ENCODE peak calls at places on chromosomes 5 and 9, in four cellular contexts. N is BJ, Q is mammary epithelial cell, A is suprapubic skin. T is an unnamed sample.

GRCh38 chr5:133219296-133219695 is 167.5 kb downstream of the HSPA4 start:
- DNase-seq in N (no peak), Q (no peak), A (no peak), T (no peak)

GRCh38 chr5:14706615-14707021 is 42.1 kb downstream of the OTULIN start:
- DNase-seq in A (no peak), N (peak; percentile 58), Q (peak; percentile 44), T (no peak)

GRCh38 chr5:111530298-111530740 is 18.0 kb upstream of the STARD4 start:
- DNase-seq in Q (peak; percentile 40), A (peak; percentile 82), N (no peak), T (peak; percentile 46)

GRCh38 chr9:113155911-113156559 is 5.2 kb downstream of the SLC31A2 start:
- DNase-seq in Q (no peak), N (no peak), A (no peak), T (no peak)

GRCh38 chr9:136305822-136306690 is 2.2 kb upstream of the CCDC187 start:
- DNase-seq in A (no peak), Q (no peak), N (no peak), T (no peak)

GRCh38 chr9:72154468-72155281 is 5.4 kb downstream of the GDA start:
- DNase-seq in A (no peak), Q (peak; percentile 43), N (no peak), T (no peak)

GRCh38 chr5:78858401-78858800 is 126.7 kb downstream of the ARSB start:
- DNase-seq in A (no peak), Q (no peak), N (peak; percentile 16), T (no peak)

GRCh38 chr9:7671847-7672246 is 127.7 kb downstream of the DMAC1 start:
- DNase-seq in N (no peak), Q (no peak), A (no peak), T (no peak)

GRCh38 chr5:96377167-96377566 is 55.9 kb downstream of the PCSK1 start:
- DNase-seq in Q (no peak), N (no peak), A (no peak), T (no peak)

GRCh38 chr5:138354387-138354786 is 1.9 kb downstream of the KDM3B start:
- DNase-seq in N (no peak), Q (no peak), A (no peak), T (no peak)

GRCh38 chr5:138351517-138351916 is 968 bp upstream of the KDM3B start:
- DNase-seq in A (no peak), Q (no peak), N (no peak), T (no peak)

GRCh38 chr5:138353550-138353893 is 1.0 kb downstream of the KDM3B start:
- DNase-seq in A (no peak), Q (no peak), N (no peak), T (no peak)

GRCh38 chr5:138352071-138352721 is at the start of gene KDM3B:
- DNase-seq in N (no peak), A (peak; percentile 92), Q (peak; percentile 81), T (peak; percentile 9)

DNA sequence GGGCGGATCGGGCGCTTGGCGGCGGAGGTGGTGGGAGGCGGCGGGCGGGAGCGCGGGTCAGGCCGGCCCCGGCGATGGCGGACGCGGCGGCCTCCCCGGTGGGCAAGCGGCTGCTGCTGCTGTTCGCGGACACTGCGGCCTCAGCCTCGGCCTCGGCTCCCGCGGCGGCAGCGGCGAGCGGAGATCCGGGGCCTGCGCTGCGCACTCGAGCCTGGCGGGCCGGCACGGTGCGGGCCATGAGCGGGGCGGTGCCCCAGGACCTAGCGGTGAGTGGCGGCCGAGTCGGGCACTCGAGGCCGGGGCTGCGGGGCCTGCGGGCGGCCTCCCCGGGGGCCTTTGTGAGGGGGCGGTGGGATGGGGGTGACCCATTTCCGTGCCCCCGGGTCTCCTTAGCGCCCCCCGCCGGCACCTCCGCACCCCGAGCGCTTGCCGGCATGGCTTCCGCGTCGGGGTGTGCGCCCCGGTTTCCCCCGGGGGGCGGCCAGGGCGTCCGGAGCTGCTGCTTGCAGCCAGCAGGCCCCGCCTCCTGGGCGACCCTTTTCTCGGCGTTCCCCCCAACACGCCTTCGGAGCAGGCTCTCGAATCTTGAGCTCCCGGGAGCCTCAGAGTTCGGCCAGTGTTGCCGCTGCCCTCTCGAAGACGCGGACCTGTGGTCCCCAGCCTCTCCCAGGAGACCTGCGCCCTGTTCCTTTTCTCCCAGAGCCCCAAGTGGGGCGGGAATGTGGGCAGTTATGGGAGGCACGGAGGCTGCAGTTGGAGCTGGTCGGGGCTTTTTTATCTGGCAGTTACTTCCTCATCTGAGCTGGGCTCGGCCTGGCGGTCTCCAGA is 451 bp downstream of the KDM3B start:
- DNase-seq in Q (peak; percentile 61), A (peak; percentile 78), N (no peak), T (peak; percentile 32)
- TF ChIP-seq CTCF in Q (no peak), A (peak; percentile 22), N (peak; percentile 31), T (peak; percentile 41)

DNA sequence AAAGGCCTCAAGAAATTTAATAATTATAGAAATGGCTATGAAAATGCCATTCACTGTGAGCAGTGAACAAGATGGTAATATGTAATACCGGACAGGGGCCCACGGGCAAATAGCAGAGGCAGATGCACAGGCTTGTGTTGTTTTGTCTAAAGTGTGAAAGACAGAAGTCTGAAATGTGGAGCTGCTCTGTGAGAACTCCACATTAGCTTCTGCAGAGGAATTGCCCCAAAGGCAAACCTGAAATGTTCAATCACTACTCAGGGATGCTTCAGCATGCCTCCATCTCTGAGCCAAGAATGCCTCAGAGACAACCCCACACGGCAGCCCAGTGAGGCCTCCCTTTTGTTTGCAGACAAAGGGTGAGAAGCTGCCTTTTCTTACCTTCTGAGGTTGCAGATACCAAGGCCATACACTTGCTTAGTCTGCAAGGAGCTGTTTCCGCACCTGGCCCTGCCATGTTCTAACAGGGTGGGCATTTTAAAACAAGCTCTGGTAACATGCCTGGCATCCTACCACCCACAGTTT is 124.3 kb upstream of the CXCL14 start:
- DNase-seq in Q (peak; percentile 33), A (no peak), N (no peak), T (no peak)
- H3K4me3 ChIP-seq in Q (no peak overlapping the region), A (no peak overlapping the region), N (no peak overlapping the region), T (no peak overlapping the region)

GRCh38 chr9:81848472-81848871 is 79.8 kb upstream of the SPATA31D4 start:
- DNase-seq in A (no peak), Q (peak; percentile 32), N (no peak), T (no peak)
- TF ChIP-seq CTCF in A (no peak), Q (peak; percentile 31), N (peak; percentile 54), T (peak; percentile 48)

DNA sequence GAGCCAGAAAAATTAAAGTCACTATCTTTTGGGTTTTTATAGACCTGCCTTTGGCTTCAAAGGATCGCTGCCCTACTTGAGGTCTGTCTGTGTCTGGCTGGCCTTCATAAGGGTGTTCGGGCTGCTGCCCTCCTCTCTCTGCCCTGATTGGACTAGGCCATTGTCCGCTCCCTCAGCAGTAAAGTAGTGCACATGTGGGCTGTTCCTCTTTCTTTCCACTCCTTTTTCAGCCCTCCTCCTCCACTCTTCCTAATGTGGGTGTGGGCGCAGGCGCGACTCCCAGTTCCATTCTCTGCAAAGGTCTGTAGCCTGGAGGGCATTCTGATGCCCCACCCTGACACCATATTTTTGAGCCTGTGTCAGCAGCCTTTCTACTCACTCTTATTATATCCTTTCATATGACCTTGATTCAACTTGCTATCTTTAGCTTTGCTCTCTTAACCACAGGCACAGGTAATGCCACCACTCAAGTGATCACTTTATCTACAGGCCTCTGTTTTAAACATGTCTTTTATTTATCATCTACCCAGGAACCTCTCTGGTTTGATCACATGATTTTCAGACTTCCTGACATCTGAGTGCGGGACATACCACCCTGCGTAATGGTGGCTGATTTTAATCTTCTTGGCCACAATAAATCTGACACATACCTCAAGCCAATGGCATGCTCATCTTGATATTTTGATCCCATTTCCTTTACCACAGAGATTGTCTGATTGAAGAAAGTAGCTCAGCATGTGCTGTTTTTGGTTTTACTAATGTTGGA is 144.5 kb downstream of the AOPEP start:
- DNase-seq in A (no peak), N (peak; percentile 76), Q (peak; percentile 54), T (no peak)
- H3K4me3 ChIP-seq in A (no peak overlapping the region), N (no peak overlapping the region), Q (no peak overlapping the region), T (no peak overlapping the region)

T was measured in esophagus squamous epithelium.